ENCODE peak calls at places on chromosomes 3 and 15, in seven cellular contexts. G, E, U, T, D, B and W are unnamed samples.

GRCh38 chr15:45184562-45185041 is 3.2 kb downstream of the SHF start:
- DNase-seq in G (no peak), E (no peak), U (no peak), T (no peak), D (no peak), B (no peak), W (no peak)

GRCh38 chr3:115912372-115912771 is 289.1 kb downstream of the GAP43 start:
- DNase-seq in G (no peak), E (no peak), U (no peak), T (no peak), D (no peak), B (no peak), W (no peak)

GRCh38 chr3:24359645-24360462 is 134.8 kb downstream of the THRB start:
- DNase-seq in G (no peak), E (no peak), U (peak), T (no peak), D (no peak), B (peak), W (peak)

GRCh38 chr3:155548194-155548593 is 196.7 kb downstream of the PLCH1 start:
- DNase-seq in G (peak), E (no peak), U (no peak), T (no peak), D (no peak), B (no peak), W (no peak)

GRCh38 chr15:49918106-49918505 is 200.9 kb downstream of the ATP8B4 start:
- DNase-seq in G (no peak), E (no peak), U (peak), T (no peak), D (no peak), B (no peak), W (no peak)

GRCh38 chr15:50058231-50058630 is 60.8 kb downstream of the ATP8B4 start:
- DNase-seq in G (no peak), E (no peak), U (peak), T (no peak), D (no peak), B (no peak), W (no peak)

GRCh38 chr15:60396560-60396963 is 1.2 kb downstream of the ANXA2 start:
- DNase-seq in G (no peak), E (no peak), U (no peak), T (no peak), D (no peak), B (no peak), W (no peak)

GRCh38 chr3:5105050-5105449 is 17.0 kb upstream of the ARL8B start:
- DNase-seq in G (no peak), E (no peak), U (no peak), T (no peak), D (no peak), B (no peak), W (no peak)